ENCODE peak calls at places on chromosome 4, in six cellular contexts. B, S, Y, R, W and C are unnamed samples.

GRCh38 chr4:3294401-3295241 is 1.8 kb downstream of the RGS12 start:
- DNase-seq in B (no peak), S (no peak), Y (no peak), R (peak), W (peak), C (peak)

GRCh38 chr4:83535520-83535944 is 376 bp upstream of the GPAT3 start:
- DNase-seq in B (no peak), S (peak), Y (peak), R (peak), W (peak), C (peak)

GRCh38 chr4:39446842-39447573 is 11.7 kb downstream of the RPL9 start:
- DNase-seq in B (no peak), S (no peak), Y (peak), R (peak), W (peak), C (peak)

GRCh38 chr4:73608677-73609594 is 11.3 kb downstream of the RASSF6 start:
- DNase-seq in B (no peak), S (no peak), Y (no peak), R (peak), W (no peak), C (no peak)

GRCh38 chr4:75922588-75922987 is 18.2 kb downstream of the NAAA start:
- DNase-seq in B (no peak), S (no peak), Y (no peak), R (no peak), W (no peak), C (no peak)

GRCh38 chr4:124173892-124174291 is 538.6 kb downstream of the ANKRD50 start:
- DNase-seq in B (no peak), S (no peak), Y (no peak), R (no peak), W (no peak), C (no peak)

GRCh38 chr4:47741200-47741599 is 96.7 kb downstream of the CORIN start:
- DNase-seq in B (no peak), S (no peak), Y (no peak), R (no peak), W (no peak), C (no peak)

GRCh38 chr4:78426972-78427371 is 124.6 kb upstream of the ANXA3 start:
- DNase-seq in B (no peak), S (no peak), Y (no peak), R (no peak), W (no peak), C (no peak)

GRCh38 chr4:127509155-127509554 is 123.6 kb upstream of the INTU start:
- DNase-seq in B (no peak), S (no peak), Y (no peak), R (no peak), W (no peak), C (no peak)

GRCh38 chr4:74262522-74262921 is 45.7 kb upstream of the EPGN start:
- DNase-seq in B (no peak), S (no peak), Y (no peak), R (no peak), W (no peak), C (no peak)

GRCh38 chr4:78552398-78553396 is 1.1 kb downstream of the ANXA3 start:
- DNase-seq in B (no peak), S (peak), Y (no peak), R (peak), W (no peak), C (no peak)

GRCh38 chr4:145207934-145208333 is 27.5 kb upstream of the OTUD4 start:
- DNase-seq in B (no peak), S (no peak), Y (no peak), R (no peak), W (no peak), C (no peak)

GRCh38 chr4:106565727-106566126 is 197.1 kb upstream of the GIMD1 start:
- DNase-seq in B (no peak), S (no peak), Y (no peak), R (no peak), W (no peak), C (no peak)

GRCh38 chr4:6834867-6835266 is 52.3 kb downstream of the KIAA0232 start:
- DNase-seq in B (peak), S (no peak), Y (no peak), R (no peak), W (no peak), C (peak)

GRCh38 chr4:119585771-119586170 is 42.8 kb downstream of the PDE5A start:
- DNase-seq in B (no peak), S (no peak), Y (no peak), R (no peak), W (no peak), C (no peak)

GRCh38 chr4:183249854-183250253 is 70.2 kb downstream of the CLDN22 start:
- DNase-seq in B (no peak), S (peak), Y (no peak), R (no peak), W (no peak), C (peak)

GRCh38 chr4:42654606-42655005 is 2.3 kb downstream of the ATP8A1 start:
- DNase-seq in B (no peak), S (no peak), Y (peak), R (no peak), W (no peak), C (peak)

GRCh38 chr4:38788327-38788726 is 5.5 kb upstream of the TLR10 start:
- DNase-seq in B (no peak), S (peak), Y (no peak), R (no peak), W (no peak), C (no peak)

GRCh38 chr4:137678796-137679195 is 146.5 kb upstream of the PCDH18 start:
- DNase-seq in B (no peak), S (no peak), Y (no peak), R (no peak), W (no peak), C (no peak)

GRCh38 chr4:7103031-7103598 is 35.3 kb upstream of the GRPEL1 start:
- DNase-seq in B (peak), S (peak), Y (peak), R (peak), W (peak), C (peak)

GRCh38 chr4:182245541-182246245 is 2.5 kb downstream of the TENM3 start:
- DNase-seq in B (no peak), S (no peak), Y (no peak), R (no peak), W (no peak), C (no peak)

GRCh38 chr4:79964715-79965345 is 108.2 kb downstream of the ANTXR2 start:
- DNase-seq in B (no peak), S (no peak), Y (no peak), R (no peak), W (no peak), C (no peak)

GRCh38 chr4:112616984-112617383 is 19.7 kb downstream of the ZGRF1 start:
- DNase-seq in B (no peak), S (no peak), Y (no peak), R (no peak), W (no peak), C (no peak)

GRCh38 chr4:6929735-6930464 is 20.3 kb downstream of the TBC1D14 start:
- DNase-seq in B (no peak), S (no peak), Y (no peak), R (no peak), W (no peak), C (no peak)

GRCh38 chr4:105878668-105879067 is 16.6 kb upstream of the NPNT start:
- DNase-seq in B (no peak), S (no peak), Y (no peak), R (no peak), W (no peak), C (no peak)

GRCh38 chr4:14023036-14023435 is 395.5 kb upstream of the BOD1L1 start:
- DNase-seq in B (no peak), S (no peak), Y (no peak), R (no peak), W (no peak), C (no peak)

GRCh38 chr4:181835348-181835747 is 407.9 kb upstream of the TENM3 start:
- DNase-seq in B (no peak), S (no peak), Y (no peak), R (no peak), W (no peak), C (no peak)

GRCh38 chr4:134278675-134279074 is 77.1 kb upstream of the PABPC4L start:
- DNase-seq in B (no peak), S (no peak), Y (no peak), R (no peak), W (no peak), C (no peak)

GRCh38 chr4:37928896-37929537 is 31.2 kb upstream of the PTTG2 start:
- DNase-seq in B (no peak), S (no peak), Y (no peak), R (no peak), W (no peak), C (no peak)

GRCh38 chr4:6301051-6301731 is 31.5 kb downstream of the WFS1 start:
- DNase-seq in B (no peak), S (no peak), Y (no peak), R (no peak), W (no peak), C (no peak)

GRCh38 chr4:184537269-184538022 is 63.1 kb upstream of the IRF2 start:
- DNase-seq in B (peak), S (peak), Y (peak), R (peak), W (peak), C (peak)
- TF ChIP-seq POLR2A in B (peak), S (peak), Y (peak), R (peak), W (peak), C (peak)

DNA sequence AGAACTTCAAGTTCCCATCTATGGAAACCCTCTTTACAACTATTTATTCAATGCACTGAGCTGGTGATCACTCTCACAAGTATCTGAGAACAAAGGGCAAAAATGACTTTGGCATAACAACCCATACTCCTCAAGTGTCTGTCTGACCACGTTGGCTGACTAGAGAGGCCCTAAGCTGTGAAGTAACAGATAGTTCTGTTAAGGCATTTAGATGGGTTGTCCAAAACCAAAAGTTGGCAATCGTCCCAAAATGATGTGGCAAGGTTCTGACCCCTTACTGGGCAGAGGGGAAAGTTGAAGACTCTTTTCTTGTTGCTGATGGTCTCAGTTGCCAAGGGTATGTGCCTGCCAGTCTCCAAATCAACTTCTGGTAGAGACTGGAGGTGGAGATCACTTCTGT is 524.8 kb downstream of the PPARGC1A start:
- DNase-seq in B (no peak), S (no peak), Y (no peak), R (no peak), W (no peak), C (no peak)
- TF ChIP-seq POLR2A in B (no peak), S (no peak), Y (no peak), R (no peak), W (no peak), C (no peak)

GRCh38 chr4:152679414-152680281 is at the start of gene TMEM154:
- DNase-seq in B (no peak), S (no peak), Y (peak), R (peak), W (peak), C (peak)
- TF ChIP-seq POLR2A in B (no peak), S (no peak), Y (peak), R (no peak), W (no peak), C (no peak)

GRCh38 chr4:161554372-161554990 is 609.3 kb downstream of the FSTL5 start:
- DNase-seq in B (no peak), S (no peak), Y (no peak), R (no peak), W (no peak), C (no peak)

DNA sequence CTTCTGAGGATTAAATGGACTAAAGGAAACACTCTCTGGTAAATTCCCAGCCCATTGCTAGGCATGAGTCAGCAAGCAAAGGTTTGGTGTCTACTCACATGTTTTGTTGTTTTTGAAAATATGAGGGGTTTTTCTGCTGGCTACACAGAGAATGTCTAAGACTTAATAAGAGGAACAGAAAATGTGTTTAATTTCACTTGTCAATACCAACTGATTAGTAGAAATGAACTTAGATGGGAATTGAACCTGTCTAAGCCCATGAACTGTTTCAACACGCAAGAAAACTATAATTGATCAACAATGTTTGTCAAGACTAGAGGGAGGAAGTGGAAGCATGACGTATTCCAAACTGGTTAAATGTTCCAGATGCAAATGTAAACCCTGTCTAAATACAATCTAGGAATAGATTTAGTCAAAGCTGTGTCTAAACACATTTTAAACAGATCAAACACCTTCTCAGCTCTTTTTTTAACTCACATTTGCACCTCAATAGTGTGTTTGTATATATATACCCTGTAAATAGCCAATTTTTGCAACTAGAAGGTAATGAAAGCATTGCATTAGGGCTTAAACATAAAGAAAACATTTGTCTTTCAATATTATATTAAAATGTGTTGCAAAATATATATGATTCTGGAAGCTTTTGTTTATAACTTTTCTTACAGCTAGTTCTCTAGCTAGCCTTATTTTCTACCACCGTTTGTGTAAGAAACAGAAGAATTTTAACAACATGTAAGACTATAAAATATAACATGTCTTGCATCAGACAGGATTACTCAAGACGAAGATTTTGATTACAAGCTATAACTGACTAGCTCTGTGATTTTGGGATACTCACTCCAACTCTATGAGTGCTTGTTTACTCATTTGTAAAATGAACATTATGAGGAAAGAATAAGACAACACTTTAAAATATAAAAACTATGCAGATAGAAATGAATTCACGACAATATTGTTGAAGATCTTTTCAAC is 607.8 kb downstream of the FSTL5 start:
- DNase-seq in B (no peak), S (no peak), Y (no peak), R (no peak), W (no peak), C (no peak)
- TF ChIP-seq POLR2A in B (no peak), S (no peak), Y (no peak), R (no peak), W (no peak), C (no peak)

DNA sequence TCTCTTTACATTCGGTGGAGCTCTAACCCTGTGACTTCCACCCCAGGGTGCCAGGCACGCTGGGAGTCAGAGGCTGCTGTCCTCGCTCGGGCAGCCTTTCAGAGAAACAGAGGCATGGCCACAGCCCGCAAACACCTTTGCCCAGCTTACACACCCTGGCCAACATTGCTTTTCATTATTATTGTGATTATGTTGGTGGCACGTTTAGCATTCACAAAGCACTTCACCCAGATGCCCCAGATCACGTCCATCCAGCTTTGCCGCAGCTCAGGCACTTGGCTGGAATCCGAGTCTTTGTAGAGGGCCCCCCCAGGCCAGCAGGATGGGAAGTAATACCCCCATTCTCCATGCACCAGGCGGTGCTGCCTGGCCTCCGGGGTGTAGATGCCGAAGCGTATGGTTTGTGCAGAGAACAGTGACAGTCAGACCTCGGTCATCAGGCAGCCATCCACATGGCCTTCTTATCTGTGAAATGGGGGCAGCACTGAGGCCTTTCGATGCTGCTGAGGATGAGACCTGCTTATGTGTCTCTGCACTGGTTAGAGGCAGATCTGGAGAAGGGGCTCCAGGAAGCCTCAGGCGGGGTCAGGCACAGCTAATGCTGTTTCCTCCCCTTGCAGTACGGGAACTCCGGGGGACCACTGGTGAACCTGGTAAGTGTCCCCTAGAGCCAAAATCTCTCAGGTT is 22.3 kb downstream of the HTRA3 start:
- DNase-seq in B (no peak), S (no peak), Y (no peak), R (no peak), W (no peak), C (no peak)
- TF ChIP-seq POLR2A in B (no peak), S (no peak), Y (no peak), R (no peak), W (no peak), C (no peak)

DNA sequence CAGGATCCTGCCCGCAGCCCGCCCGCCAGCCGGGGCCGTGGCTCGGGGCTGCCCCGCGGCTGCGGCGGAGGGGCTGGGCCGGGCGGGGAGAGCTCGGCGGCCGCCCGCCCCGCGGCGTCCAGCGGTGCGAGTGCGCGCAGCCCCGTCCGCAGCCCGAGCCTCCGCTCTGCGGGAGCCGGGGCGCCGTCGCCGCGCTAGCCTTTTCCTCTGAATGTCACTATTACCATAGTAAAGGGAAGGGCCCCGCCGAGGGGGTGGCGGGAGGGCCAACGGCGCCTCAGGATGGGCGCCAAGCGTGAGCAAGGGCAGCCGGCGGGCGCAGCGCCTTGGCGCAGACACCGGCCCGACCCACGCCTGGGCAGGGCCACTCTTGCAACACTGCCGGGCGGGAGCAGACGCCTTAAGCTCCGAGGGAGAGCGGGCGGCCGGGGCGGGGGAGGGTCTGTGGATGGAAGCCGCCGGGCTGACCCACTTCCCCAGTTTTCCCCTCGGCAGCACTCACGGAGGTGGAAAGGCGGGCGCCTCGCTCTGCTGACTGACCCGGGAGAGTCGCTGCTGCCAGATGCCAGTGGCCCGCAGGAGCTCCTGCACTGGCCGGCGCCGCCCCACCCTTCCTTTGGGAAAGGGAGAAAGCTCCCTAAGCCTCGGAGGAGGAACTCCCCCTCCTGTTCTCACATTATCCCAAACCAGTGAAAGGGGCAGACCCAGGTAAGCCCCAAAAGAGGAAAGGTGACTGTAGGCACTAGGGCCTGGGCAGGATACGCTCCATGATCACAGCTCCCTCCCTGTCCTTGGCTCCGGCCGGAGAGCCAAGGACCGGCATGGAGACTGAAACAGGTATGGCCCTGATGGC is 329.4 kb downstream of the HNRNPD start:
- DNase-seq in B (no peak), S (no peak), Y (peak), R (no peak), W (peak), C (no peak)
- TF ChIP-seq POLR2A in B (no peak), S (no peak), Y (no peak), R (no peak), W (no peak), C (no peak)

GRCh38 chr4:25916870-25917269 is 2.9 kb downstream of the SMIM20 start:
- DNase-seq in B (no peak), S (no peak), Y (no peak), R (no peak), W (no peak), C (no peak)
- TF ChIP-seq POLR2A in B (no peak), S (no peak), Y (no peak), R (no peak), W (no peak), C (no peak)